ENCODE peak calls at places on chromosomes 16 and 17, in four cellular contexts. Q is ascending aorta, O is GM23248, D is neural progenitor cell. L is an unnamed sample.

GRCh38 chr16:7577588-7577987 is 244.9 kb downstream of the RBFOX1 start:
- DNase-seq in Q (no peak), O (no peak), D (no peak), L (no peak)

GRCh38 chr16:77131398-77131797 is 59.6 kb upstream of the MON1B start:
- DNase-seq in Q (no peak), O (no peak), D (no peak), L (no peak)

GRCh38 chr17:42422958-42423712 is at the start of gene CAVIN1:
- DNase-seq in Q (peak; percentile 85), O (peak; percentile 99), D (peak; percentile 98), L (no peak)

GRCh38 chr17:72515291-72516065 is 394.7 kb downstream of the SOX9 start:
- DNase-seq in Q (no peak), O (peak; percentile 42), D (peak; percentile 36), L (no peak)

GRCh38 chr17:850828-851759 is 68.9 kb downstream of the MRM3 start:
- DNase-seq in Q (no peak), O (peak; percentile 90), D (peak; percentile 54), L (no peak)

GRCh38 chr17:59634632-59635561 is 15.2 kb downstream of the CLTC start:
- DNase-seq in Q (no peak), O (peak; percentile 61), D (no peak), L (no peak)

GRCh38 chr17:51508048-51508447 is 247.7 kb downstream of the UTP18 start:
- DNase-seq in Q (no peak), O (no peak), D (no peak), L (no peak)

GRCh38 chr16:74769791-74770190 is 4.8 kb downstream of the FA2H start:
- DNase-seq in Q (no peak), O (no peak), D (no peak), L (no peak)

GRCh38 chr17:43665387-43666101 is 3.8 kb upstream of the MEOX1 start:
- DNase-seq in Q (no peak), O (no peak), D (no peak), L (no peak)

GRCh38 chr16:84985079-84986065 is 26.0 kb downstream of the ZDHHC7 start:
- DNase-seq in Q (no peak), O (peak; percentile 84), D (no peak), L (no peak)

GRCh38 chr17:41656249-41657023 is 32.1 kb upstream of the KRT17 start:
- DNase-seq in Q (no peak), O (no peak), D (no peak), L (no peak)

GRCh38 chr16:81123092-81123852 is 27.1 kb upstream of the GCSH start:
- DNase-seq in Q (no peak), O (no peak), D (no peak), L (no peak)

GRCh38 chr16:3610698-3611144 is 685 bp downstream of the SLX4 start:
- DNase-seq in Q (no peak), O (peak; percentile 48), D (no peak), L (no peak)

GRCh38 chr16:68147438-68147837 is 62.3 kb downstream of the NFATC3 start:
- DNase-seq in Q (no peak), O (no peak), D (no peak), L (no peak)

GRCh38 chr16:828891-829290 is 28.4 kb upstream of the GNG13 start:
- DNase-seq in Q (no peak), O (no peak), D (no peak), L (no peak)

GRCh38 chr17:49515196-49515770 is 20.2 kb downstream of the NGFR start:
- DNase-seq in Q (peak; percentile 71), O (peak; percentile 94), D (peak; percentile 83), L (no peak)

GRCh38 chr16:58578642-58579041 is 51.0 kb downstream of the CNOT1 start:
- DNase-seq in Q (no peak), O (no peak), D (no peak), L (no peak)

GRCh38 chr16:80166082-80166481 is 374.7 kb upstream of the DYNLRB2 start:
- DNase-seq in Q (no peak), O (no peak), D (no peak), L (no peak)

GRCh38 chr17:35797370-35797769 is 1.9 kb upstream of the MMP28 start:
- DNase-seq in Q (no peak), O (no peak), D (no peak), L (no peak)

GRCh38 chr16:19118938-19119431 is 5.2 kb downstream of the ITPRIPL2 start:
- DNase-seq in Q (no peak), O (peak; percentile 96), D (no peak), L (no peak)

GRCh38 chr17:30532871-30533270 is 55.7 kb downstream of the GOSR1 start:
- DNase-seq in Q (no peak), O (no peak), D (no peak), L (no peak)

GRCh38 chr16:47413041-47413440 is 47.8 kb downstream of the ITFG1 start:
- DNase-seq in Q (no peak), O (no peak), D (no peak), L (no peak)

GRCh38 chr17:67689534-67690177 is 28.1 kb upstream of the NOL11 start:
- DNase-seq in Q (no peak), O (peak; percentile 79), D (peak; percentile 75), L (peak; percentile 71)

GRCh38 chr16:49542391-49542891 is 168.8 kb downstream of the C16orf78 start:
- DNase-seq in Q (no peak), O (no peak), D (no peak), L (no peak)

GRCh38 chr17:81389585-81389984 is 5.7 kb upstream of the BAHCC1 start:
- DNase-seq in Q (no peak), O (no peak), D (no peak), L (no peak)

GRCh38 chr17:1612400-1612799 is 16.2 kb downstream of the SLC43A2 start:
- DNase-seq in Q (no peak), O (no peak), D (no peak), L (no peak)

GRCh38 chr17:38685485-38685884 is 10.7 kb upstream of the EPOP start:
- DNase-seq in Q (no peak), O (no peak), D (no peak), L (no peak)

GRCh38 chr17:8692916-8693315 is 51.7 kb downstream of the CCDC42 start:
- DNase-seq in Q (no peak), O (no peak), D (no peak), L (no peak)

DNA sequence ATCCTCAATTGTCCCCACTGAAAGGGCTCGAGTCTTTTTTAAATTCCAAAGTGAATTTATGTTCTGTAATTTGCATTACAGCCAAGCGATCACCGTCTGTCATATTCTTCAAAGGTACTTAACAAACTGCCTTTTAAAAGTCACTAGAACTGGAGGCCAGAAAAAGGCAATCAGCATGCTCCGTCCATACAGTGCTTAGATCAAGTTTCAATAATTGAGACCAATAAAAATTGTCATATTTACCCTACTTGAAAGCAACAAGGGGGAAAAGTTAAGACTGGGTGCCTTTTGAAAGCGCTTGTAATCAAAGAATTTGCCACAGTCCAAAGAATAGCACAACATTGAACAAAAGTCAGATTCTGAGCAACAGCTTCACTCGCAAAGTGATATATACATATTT is 9.0 kb upstream of the ZFHX3 start:
- DNase-seq in Q (no peak), O (no peak), D (no peak), L (no peak)
- H3K4me3 ChIP-seq in Q (peak overlapping the region; percentile 88), O (peak overlapping the region; percentile 87), D (peak overlapping the region; percentile 70), L (no peak overlapping the region)

DNA sequence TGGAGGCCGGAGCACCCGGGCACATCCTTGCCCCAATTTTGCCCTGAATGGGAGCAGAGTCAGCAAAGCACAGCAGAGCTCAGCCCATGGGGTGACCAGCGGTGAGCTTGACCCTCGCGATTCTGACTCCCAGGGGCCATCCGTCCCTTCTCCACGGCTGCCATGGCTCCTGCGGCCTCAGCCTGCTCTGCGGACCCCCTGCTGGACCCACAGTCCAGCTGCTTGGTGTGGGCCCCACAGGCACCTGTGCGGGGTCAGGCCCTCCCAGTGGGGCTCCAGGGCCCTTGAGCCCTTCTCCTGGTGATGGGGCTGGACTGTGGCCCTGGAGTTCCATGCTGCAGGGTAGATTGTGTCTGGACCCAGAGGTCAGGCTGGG is 144.2 kb downstream of the ENGASE start:
- DNase-seq in Q (no peak), O (no peak), D (no peak), L (no peak)
- H3K4me3 ChIP-seq in Q (no peak overlapping the region), O (no peak overlapping the region), D (no peak overlapping the region), L (no peak overlapping the region)

GRCh38 chr17:4901648-4902344 is 1.1 kb downstream of the CHRNE start:
- DNase-seq in Q (no peak), O (no peak), D (no peak), L (no peak)
- H3K4me3 ChIP-seq in Q (peak overlapping the region; percentile 31), O (no peak overlapping the region), D (no peak overlapping the region), L (no peak overlapping the region)

GRCh38 chr17:5769936-5770335 is 185.6 kb upstream of the NLRP1 start:
- DNase-seq in Q (no peak), O (no peak), D (peak; percentile 82), L (no peak)

GRCh38 chr17:5773942-5774341 is 189.6 kb upstream of the NLRP1 start:
- DNase-seq in Q (no peak), O (no peak), D (no peak), L (no peak)

GRCh38 chr17:5772720-5773119 is 188.4 kb upstream of the NLRP1 start:
- DNase-seq in Q (no peak), O (no peak), D (no peak), L (no peak)

GRCh38 chr17:5775098-5775497 is 190.8 kb upstream of the NLRP1 start:
- DNase-seq in Q (no peak), O (no peak), D (no peak), L (no peak)

GRCh38 chr17:5770556-5771270 is 186.4 kb upstream of the NLRP1 start:
- DNase-seq in Q (no peak), O (no peak), D (peak; percentile 18), L (no peak)
- H3K4me3 ChIP-seq in Q (no peak overlapping the region), O (no peak overlapping the region), D (peak overlapping the region; percentile 27), L (no peak overlapping the region)

DNA sequence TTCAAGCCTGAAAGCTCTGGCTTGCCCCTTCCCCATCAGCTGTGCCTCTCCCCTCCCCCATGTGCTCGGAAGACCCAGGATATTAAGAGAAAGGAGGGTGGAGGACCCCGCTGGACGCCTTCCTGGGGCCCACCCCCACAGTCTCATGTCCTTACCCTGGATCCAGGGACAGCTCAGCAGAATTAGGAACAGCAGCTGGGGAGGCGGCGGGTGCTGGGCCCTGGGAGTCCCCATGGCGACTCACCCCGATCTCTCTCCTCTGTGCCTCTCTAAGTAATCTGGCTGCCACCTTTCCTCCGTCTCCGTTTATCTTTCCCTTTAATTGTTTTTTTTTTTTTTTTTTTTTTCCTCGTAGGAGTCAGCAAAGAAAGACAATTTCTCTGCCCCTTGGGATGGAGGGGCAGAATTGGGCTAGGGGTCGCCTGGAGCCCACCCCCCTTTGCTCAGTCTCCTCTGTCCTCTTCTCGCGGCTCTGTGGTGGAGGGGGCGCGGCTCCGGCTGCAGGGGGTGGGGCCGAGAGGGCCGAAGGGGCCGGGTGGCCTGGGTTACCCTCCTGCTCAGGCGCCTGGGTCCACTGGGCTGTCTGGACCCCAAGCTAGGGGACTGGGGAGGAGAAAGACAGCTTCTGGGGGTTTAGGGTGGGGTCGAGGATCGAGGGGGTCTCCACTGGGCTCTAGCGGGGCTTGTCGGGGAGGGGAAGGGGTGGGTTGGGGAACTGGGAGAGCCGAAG is 399 bp downstream of the SEZ6L2 start:
- DNase-seq in Q (no peak), O (peak; percentile 67), D (peak; percentile 80), L (no peak)
- H3K4me3 ChIP-seq in Q (no peak overlapping the region), O (peak overlapping the region; percentile 82), D (peak overlapping the region; percentile 64), L (peak overlapping the region; percentile 51)

DNA sequence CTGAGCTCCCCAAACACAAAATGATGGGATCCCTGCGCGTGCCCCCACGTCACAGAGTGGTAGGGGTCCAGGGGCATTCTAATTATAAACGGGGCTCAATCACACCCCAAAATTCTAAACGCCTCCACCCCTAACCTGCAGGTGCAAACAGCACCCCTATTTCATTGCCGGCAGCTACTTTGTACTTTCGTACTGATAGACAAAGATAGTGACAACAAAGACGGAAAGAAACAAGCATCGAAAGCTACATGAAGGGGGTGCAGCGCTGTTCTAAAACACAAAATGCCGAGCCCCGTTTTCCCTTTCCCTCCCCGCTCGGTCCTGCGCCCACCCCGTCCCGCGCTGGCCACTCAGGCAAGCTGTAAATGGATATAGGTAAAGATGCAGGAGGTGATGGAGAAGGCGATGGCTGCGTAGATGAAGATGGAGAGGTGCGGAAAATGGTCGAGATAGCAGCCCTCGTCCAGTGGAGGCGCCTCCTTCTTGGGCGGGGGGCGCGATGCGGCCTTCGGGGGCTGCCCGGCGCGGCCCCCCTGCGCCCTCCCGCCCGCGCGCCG is 14.0 kb downstream of the MIS12 start:
- DNase-seq in Q (no peak), O (peak; percentile 37), D (no peak), L (no peak)
- H3K4me3 ChIP-seq in Q (peak overlapping the region; percentile 75), O (peak overlapping the region; percentile 78), D (peak overlapping the region; percentile 88), L (peak overlapping the region; percentile 64)